ENCODE peak calls at places on chromosomes 6 and 20, in five cellular contexts. L is HCT116, M is neural progenitor cell, W is IMR-90, H is H9. J is an unnamed sample. For H3K4me1, the result is how much of the 10 kb centered on the place peaks cover.

GRCh38 chr6:33413200-33413599 is 2.4 kb downstream of the PHF1 start:
- DNase-seq in L (no peak), M (no peak), W (no peak), H (no peak), J (no peak)

GRCh38 chr6:10235339-10235738 is 179.5 kb downstream of the TFAP2A start:
- DNase-seq in L (no peak), M (no peak), W (no peak), H (no peak), J (no peak)

GRCh38 chr6:139230421-139230840 is 61.4 kb downstream of the TXLNB start:
- DNase-seq in L (no peak), M (peak), W (peak), H (no peak), J (peak)

GRCh38 chr6:5099537-5099936 is 14.4 kb downstream of the PPP1R3G start:
- DNase-seq in L (peak), M (no peak), W (no peak), H (no peak), J (no peak)

GRCh38 chr6:5333653-5334052 is 72.3 kb downstream of the FARS2 start:
- DNase-seq in L (no peak), M (no peak), W (peak), H (no peak), J (no peak)

GRCh38 chr6:12369781-12370262 is 79.7 kb downstream of the EDN1 start:
- DNase-seq in L (no peak), M (no peak), W (no peak), H (no peak), J (no peak)

GRCh38 chr6:135506270-135506997 is 8.9 kb upstream of the AHI1 start:
- DNase-seq in L (no peak), M (peak), W (peak), H (no peak), J (peak)

GRCh38 chr6:162173448-162173847 is 554.1 kb downstream of the PRKN start:
- DNase-seq in L (no peak), M (no peak), W (no peak), H (no peak), J (no peak)

GRCh38 chr6:3977875-3978711 is 100.8 kb downstream of the FAM217A start:
- DNase-seq in L (peak), M (peak), W (peak), H (peak), J (peak)

GRCh38 chr6:50217816-50218215 is 168.1 kb upstream of the DEFB112 start:
- DNase-seq in L (no peak), M (peak), W (no peak), H (no peak), J (no peak)

GRCh38 chr20:17589161-17589834 is 19.4 kb downstream of the DSTN start:
- DNase-seq in L (no peak), M (no peak), W (no peak), H (no peak), J (no peak)

GRCh38 chr6:159788276-159788675 is 1.1 kb downstream of the TCP1 start:
- DNase-seq in L (no peak), M (peak), W (no peak), H (no peak), J (no peak)

GRCh38 chr6:4573958-4574481 is 202.2 kb upstream of the CDYL start:
- DNase-seq in L (no peak), M (no peak), W (peak), H (peak), J (no peak)

GRCh38 chr6:23031986-23032385 is 462.6 kb downstream of the HDGFL1 start:
- DNase-seq in L (no peak), M (no peak), W (peak), H (no peak), J (no peak)

GRCh38 chr6:82283771-82284420 is 36.4 kb upstream of the IBTK start:
- DNase-seq in L (no peak), M (peak), W (no peak), H (no peak), J (no peak)

GRCh38 chr6:144710207-144710606 is 425.1 kb downstream of the UTRN start:
- DNase-seq in L (no peak), M (no peak), W (peak), H (no peak), J (no peak)

GRCh38 chr6:107543567-107543966 is 53.6 kb downstream of the SOBP start:
- DNase-seq in L (no peak), M (no peak), W (no peak), H (no peak), J (no peak)

GRCh38 chr6:56693988-56694387 is 51.3 kb upstream of the DST start:
- DNase-seq in L (no peak), M (no peak), W (no peak), H (no peak), J (no peak)
- H3K4me2 ChIP-seq in L (peak), M (no peak), W (no peak), H (no peak), J (no peak)

DNA sequence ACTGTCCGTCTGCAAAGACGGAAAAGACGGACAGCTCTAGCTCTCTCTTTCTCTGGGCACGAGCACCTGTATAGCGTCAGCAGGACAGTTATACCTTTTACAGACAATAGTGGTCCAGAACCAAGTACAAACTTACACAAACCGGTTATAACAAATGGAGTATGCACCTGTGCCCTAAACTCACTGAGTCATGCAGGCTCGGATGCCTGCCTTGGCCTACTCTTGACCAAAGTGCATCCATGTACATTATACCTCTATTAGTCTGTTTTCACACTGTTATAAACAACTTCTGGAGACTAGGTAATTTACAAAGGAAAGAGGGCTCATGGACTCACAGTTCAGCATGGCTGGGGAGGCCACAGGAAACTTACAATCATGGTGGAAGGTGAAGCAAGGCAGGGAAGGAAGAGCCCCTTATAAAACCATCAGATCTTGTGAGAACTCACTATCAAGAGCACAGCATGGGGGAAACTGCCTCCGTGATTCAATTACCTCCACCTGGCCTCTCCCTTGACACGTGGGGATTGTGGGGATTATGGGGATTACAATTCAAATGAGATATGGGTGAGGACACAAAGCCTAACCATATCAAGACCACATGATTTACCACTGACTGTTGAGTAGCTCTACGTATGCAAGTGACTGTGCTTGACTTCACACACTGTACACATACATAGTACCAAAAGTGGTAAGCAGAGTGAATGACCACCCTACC is 23.1 kb downstream of the MAN1A1 start:
- DNase-seq in L (no peak), M (no peak), W (no peak), H (no peak), J (peak)
- H3K4me1 ChIP-seq in L (under half), M (under half), W (under half), H (under half), J (under half)

GRCh38 chr20:44582321-44583025 is at the start of gene PKIG:
- DNase-seq in L (no peak), M (peak), W (peak), H (no peak), J (peak)

GRCh38 chr20:44583179-44583578 is 800 bp downstream of the PKIG start:
- DNase-seq in L (no peak), M (no peak), W (peak), H (no peak), J (no peak)

GRCh38 chr20:44585042-44585968 is 2.9 kb downstream of the PKIG start:
- DNase-seq in L (no peak), M (no peak), W (no peak), H (no peak), J (peak)

GRCh38 chr20:44586289-44586911 is 4.0 kb downstream of the PKIG start:
- DNase-seq in L (no peak), M (no peak), W (no peak), H (no peak), J (peak)

GRCh38 chr20:44584103-44584690 is 1.8 kb downstream of the PKIG start:
- DNase-seq in L (no peak), M (no peak), W (no peak), H (no peak), J (peak)
- H3K4me2 ChIP-seq in L (no peak), M (no peak), W (peak), H (no peak), J (peak)

DNA sequence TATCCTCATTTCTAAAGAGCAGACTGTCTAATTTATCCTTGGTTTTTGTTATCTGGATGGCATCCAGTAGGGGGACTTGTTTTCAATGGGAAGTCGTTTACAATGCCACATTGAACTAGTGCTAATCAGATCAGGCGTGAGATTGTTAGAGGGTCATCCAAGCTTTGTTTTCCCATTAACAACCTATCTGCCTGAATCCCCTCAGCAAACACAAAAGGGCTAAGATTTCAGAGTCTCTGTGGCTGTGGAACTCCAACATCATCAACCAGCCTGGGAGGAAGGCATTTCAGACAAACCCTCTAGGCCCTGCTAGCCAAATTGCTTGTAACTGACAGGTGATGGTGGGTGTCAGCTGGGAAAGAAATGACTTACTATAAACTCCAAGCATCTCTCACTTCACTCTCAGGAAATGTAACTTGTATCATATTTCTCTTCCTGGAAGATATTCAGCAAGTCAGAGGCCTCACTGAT is 47.7 kb downstream of the COL19A1 start:
- DNase-seq in L (no peak), M (peak), W (peak), H (no peak), J (no peak)
- H3K4me1 ChIP-seq in L (under half), M (under half), W (under half), H (under half), J (under half)

GRCh38 chr20:49859807-49860206 is 47.2 kb downstream of the SLC9A8 start:
- DNase-seq in L (no peak), M (no peak), W (no peak), H (no peak), J (no peak)
- H3K4me2 ChIP-seq in L (peak), M (no peak), W (no peak), H (no peak), J (no peak)

GRCh38 chr6:39317256-39317655 is 3.0 kb upstream of the KCNK17 start:
- DNase-seq in L (no peak), M (no peak), W (no peak), H (no peak), J (no peak)

GRCh38 chr6:39312912-39313525 is 1.2 kb downstream of the KCNK17 start:
- DNase-seq in L (no peak), M (no peak), W (no peak), H (peak), J (no peak)

GRCh38 chr6:39310542-39310941 is 3.7 kb downstream of the KCNK17 start:
- DNase-seq in L (no peak), M (no peak), W (no peak), H (no peak), J (no peak)

GRCh38 chr6:39313526-39314272 is 520 bp downstream of the KCNK17 start:
- DNase-seq in L (no peak), M (peak), W (no peak), H (peak), J (no peak)

DNA sequence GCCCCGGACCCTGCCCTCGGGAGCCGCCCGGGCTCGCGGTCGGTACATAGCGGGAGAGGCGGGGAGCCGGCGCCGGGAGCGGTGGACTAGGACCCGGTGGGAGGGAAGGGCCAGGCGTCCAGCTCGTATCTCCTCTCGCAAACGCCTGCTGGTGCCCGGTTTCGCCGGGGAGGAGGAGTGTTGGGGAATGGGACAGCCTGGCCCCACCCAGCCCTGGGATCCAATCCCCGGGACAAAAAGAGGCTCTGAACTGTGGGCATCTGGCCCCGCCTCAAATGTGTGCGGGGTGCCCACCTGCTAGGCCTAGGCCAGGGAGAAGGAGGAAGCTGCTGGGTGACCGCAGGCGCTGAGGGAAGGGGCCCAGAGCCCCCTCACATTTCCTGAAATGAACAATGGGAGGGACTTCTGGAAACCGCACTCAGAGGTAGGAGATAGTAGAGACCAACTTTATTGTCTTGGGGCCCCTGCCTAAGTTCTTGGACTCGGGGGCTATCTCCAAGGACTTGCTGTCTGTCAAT is at the start of gene KCNK17:
- DNase-seq in L (no peak), M (peak), W (no peak), H (peak), J (no peak)
- H3K4me1 ChIP-seq in L (under half), M (under half), W (under half), H (under half), J (under half)

DNA sequence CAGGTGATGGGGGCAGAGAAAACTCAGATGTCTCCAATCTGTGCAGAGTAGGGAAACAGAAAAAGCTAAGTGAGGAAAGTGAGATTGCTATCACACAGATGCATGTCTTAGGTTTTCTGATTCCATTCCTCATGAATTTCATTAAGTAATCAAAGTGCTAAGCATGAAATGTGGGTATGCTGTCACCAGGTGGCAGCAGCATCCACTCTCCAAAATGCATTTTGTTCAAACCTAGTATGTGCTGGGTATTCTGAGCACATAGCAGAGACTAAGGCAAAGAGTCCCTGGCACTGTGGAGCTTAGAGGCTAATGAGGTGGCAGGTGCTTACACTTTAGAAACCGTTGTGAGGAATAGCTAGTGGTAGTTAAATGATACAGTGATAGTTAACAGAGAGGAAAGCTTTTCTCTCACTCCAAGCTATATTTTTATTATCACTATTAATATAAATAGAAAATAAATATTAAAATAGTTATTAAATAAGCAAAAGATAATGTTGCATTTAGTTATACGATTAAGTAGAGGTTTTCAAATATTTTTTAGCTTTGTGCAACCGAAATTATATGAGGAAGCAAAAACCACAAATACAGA is 179.5 kb downstream of the CDH26 start:
- DNase-seq in L (peak), M (peak), W (peak), H (no peak), J (peak)
- H3K4me2 ChIP-seq in L (no peak), M (no peak), W (peak), H (no peak), J (no peak)

DNA sequence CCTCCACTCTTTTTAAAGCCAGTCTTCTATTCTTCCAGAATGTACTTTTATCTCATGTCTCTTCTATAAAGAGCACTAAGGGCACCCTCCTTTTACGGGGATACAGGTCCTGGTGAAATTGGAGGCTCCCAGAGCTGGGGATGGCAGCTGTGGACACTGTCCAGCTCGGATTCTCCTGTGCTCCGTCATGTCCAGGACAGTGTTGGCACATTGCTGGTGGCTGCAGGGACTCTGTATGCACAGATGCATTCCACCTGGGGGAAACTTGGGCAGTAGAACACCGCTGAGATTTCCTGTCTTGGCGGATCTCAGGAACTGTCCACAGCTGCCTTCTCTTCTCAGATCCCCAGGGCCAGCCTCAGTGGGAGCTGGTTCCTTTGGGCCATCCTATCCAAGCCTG is 56.6 kb upstream of the CLDN20 start:
- DNase-seq in L (no peak), M (no peak), W (no peak), H (no peak), J (no peak)
- H3K4me1 ChIP-seq in L (under half), M (under half), W (under half), H (under half), J (under half)

DNA sequence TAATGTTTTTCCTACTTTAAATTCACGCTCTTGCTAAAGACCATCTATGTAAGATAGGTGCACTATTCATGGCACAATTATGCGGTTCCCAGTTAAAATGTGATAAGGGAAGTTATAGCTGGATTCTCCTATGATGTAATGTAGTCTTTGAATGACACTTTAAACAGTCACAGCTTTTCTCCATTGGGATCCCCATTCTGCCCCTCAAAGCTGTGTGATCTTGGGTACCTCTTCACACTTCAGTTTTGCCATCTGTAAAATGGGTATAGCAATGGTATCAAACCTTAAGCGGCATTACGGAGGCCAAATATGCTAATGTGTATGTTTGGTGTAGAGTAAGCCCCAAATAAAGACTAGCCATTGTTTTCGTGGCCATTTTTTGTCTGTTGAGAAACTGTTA is 64.7 kb upstream of the ZNF217 start:
- DNase-seq in L (no peak), M (no peak), W (no peak), H (no peak), J (no peak)
- H3K4me2 ChIP-seq in L (no peak), M (peak), W (no peak), H (no peak), J (no peak)

DNA sequence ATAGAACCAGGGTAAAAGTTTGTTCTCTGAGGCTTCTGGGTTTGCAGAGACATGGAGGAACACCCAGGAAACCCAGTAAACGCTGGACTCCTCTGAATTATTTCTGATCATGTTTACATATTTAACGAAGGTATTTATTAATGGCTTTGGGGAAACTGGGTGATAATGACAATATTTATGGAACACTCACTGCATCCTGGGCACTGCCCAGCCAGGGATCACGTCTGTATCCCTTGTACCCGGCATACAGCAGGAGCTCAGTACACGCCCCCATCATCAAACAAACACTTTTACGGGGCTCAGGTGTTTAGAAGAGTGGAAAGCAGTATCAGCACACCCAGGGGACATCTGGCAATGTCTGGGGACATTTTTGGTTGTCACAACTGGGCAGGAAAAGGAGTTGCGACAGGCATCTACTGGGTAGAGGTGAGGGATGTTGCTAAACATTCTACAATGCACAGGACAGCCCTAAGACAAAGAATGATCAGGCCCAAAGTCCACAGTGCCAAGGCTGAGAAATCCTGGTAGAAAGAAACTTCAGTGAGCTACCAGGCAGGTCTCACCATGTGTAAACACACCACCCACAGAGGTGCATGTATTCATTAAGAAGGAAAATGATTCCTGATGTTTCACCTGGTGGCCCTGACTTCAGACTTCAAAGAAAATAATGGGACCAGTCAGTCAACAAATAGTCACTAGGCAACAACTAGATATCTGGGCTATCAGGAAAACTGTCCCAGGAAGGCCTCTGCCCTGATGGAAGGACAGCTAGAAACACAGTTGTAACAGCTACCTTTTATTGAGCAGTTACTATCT is 35.3 kb downstream of the ZMYND8 start:
- DNase-seq in L (no peak), M (no peak), W (no peak), H (no peak), J (no peak)
- H3K4me1 ChIP-seq in L (half or more), M (under half), W (under half), H (under half), J (under half)

J was measured in Karpas-422.